ENCODE peak calls at places on chromosomes 3 and 15, in seven cellular contexts. Q, Y, E, R, A, Z and F are unnamed samples. For H3K27me3, the result is how much of the 10 kb centered on the place peaks cover.

GRCh38 chr3:46209751-46210470 is 1.8 kb upstream of the CCR1 start:
- DNase-seq in Q (no peak), Y (no peak), E (no peak), R (no peak), A (no peak), Z (no peak), F (no peak)

GRCh38 chr15:91065505-91065904 is 34.6 kb upstream of the SV2B start:
- DNase-seq in Q (no peak), Y (no peak), E (no peak), R (no peak), A (no peak), Z (no peak), F (no peak)

GRCh38 chr15:75043509-75044257 is 20.3 kb downstream of the PPCDC start:
- DNase-seq in Q (peak), Y (peak), E (peak), R (peak), A (no peak), Z (no peak), F (no peak)

GRCh38 chr3:9915252-9916141 is 1.4 kb upstream of the IL17RC start:
- DNase-seq in Q (peak), Y (peak), E (peak), R (peak), A (no peak), Z (no peak), F (no peak)

GRCh38 chr3:55658297-55659022 is 171.4 kb upstream of the WNT5A start:
- DNase-seq in Q (no peak), Y (no peak), E (no peak), R (no peak), A (no peak), Z (no peak), F (no peak)

GRCh38 chr3:175413926-175414325 is 554.8 kb downstream of the NAALADL2 start:
- DNase-seq in Q (no peak), Y (no peak), E (no peak), R (no peak), A (no peak), Z (no peak), F (no peak)

GRCh38 chr15:66046751-66047150 is 177.5 kb downstream of the RAB11A start:
- DNase-seq in Q (no peak), Y (no peak), E (no peak), R (no peak), A (no peak), Z (no peak), F (no peak)

GRCh38 chr3:85005947-85006346 is 47.2 kb downstream of the CADM2 start:
- DNase-seq in Q (no peak), Y (no peak), E (no peak), R (no peak), A (no peak), Z (no peak), F (no peak)

GRCh38 chr3:59764131-59764530 is 714.3 kb upstream of the CFAP20DC start:
- DNase-seq in Q (no peak), Y (no peak), E (no peak), R (no peak), A (no peak), Z (no peak), F (no peak)

GRCh38 chr15:71748327-71748726 is 62.0 kb upstream of the NR2E3 start:
- DNase-seq in Q (peak), Y (no peak), E (no peak), R (no peak), A (no peak), Z (peak), F (no peak)

GRCh38 chr3:61736506-61736905 is 175.1 kb downstream of the PTPRG start:
- DNase-seq in Q (no peak), Y (no peak), E (no peak), R (no peak), A (no peak), Z (no peak), F (no peak)

GRCh38 chr3:182562274-182562673 is 231.0 kb upstream of the ATP11B start:
- DNase-seq in Q (no peak), Y (no peak), E (no peak), R (no peak), A (no peak), Z (no peak), F (no peak)

GRCh38 chr3:25831578-25831977 is 41.7 kb downstream of the OXSM start:
- DNase-seq in Q (no peak), Y (no peak), E (no peak), R (no peak), A (no peak), Z (peak), F (no peak)

GRCh38 chr15:50181206-50181982 is 602 bp upstream of the SLC27A2 start:
- DNase-seq in Q (no peak), Y (peak), E (no peak), R (no peak), A (no peak), Z (no peak), F (no peak)

GRCh38 chr3:102301155-102301554 is 133.7 kb upstream of the ZPLD1 start:
- DNase-seq in Q (no peak), Y (no peak), E (no peak), R (no peak), A (no peak), Z (no peak), F (no peak)

GRCh38 chr3:31196881-31197364 is 302.5 kb upstream of the GADL1 start:
- DNase-seq in Q (no peak), Y (no peak), E (no peak), R (no peak), A (no peak), Z (no peak), F (no peak)

GRCh38 chr3:8338424-8338823 is 163.2 kb upstream of the LMCD1 start:
- DNase-seq in Q (no peak), Y (no peak), E (no peak), R (no peak), A (no peak), Z (no peak), F (no peak)

GRCh38 chr15:84833447-84833846 is 16.3 kb downstream of the ALPK3 start:
- DNase-seq in Q (no peak), Y (peak), E (no peak), R (no peak), A (no peak), Z (no peak), F (no peak)

GRCh38 chr3:197782230-197782629 is 8.8 kb upstream of the LRCH3 start:
- DNase-seq in Q (no peak), Y (no peak), E (no peak), R (no peak), A (no peak), Z (no peak), F (no peak)

GRCh38 chr15:33430564-33430963 is 119.8 kb downstream of the RYR3 start:
- DNase-seq in Q (no peak), Y (no peak), E (no peak), R (no peak), A (no peak), Z (no peak), F (no peak)

GRCh38 chr3:50347187-50347813 is 1.8 kb upstream of the ZMYND10 start:
- DNase-seq in Q (peak), Y (peak), E (peak), R (peak), A (peak), Z (no peak), F (peak)

GRCh38 chr3:105788548-105789036 is 80.2 kb downstream of the CBLB start:
- DNase-seq in Q (no peak), Y (no peak), E (no peak), R (no peak), A (no peak), Z (no peak), F (no peak)

GRCh38 chr3:48567090-48567489 is 3.5 kb upstream of the UCN2 start:
- DNase-seq in Q (no peak), Y (no peak), E (no peak), R (no peak), A (no peak), Z (no peak), F (no peak)
- H3K27me3 ChIP-seq in Q (under half), Y (under half), E (under half), R (under half), A (under half), Z (under half), F (under half)

GRCh38 chr3:123445702-123446101 is 3.2 kb downstream of the ADCY5 start:
- DNase-seq in Q (no peak), Y (no peak), E (no peak), R (no peak), A (no peak), Z (no peak), F (no peak)
- H3K27me3 ChIP-seq in Q (under half), Y (under half), E (under half), R (under half), A (under half), Z (under half), F (under half)

DNA sequence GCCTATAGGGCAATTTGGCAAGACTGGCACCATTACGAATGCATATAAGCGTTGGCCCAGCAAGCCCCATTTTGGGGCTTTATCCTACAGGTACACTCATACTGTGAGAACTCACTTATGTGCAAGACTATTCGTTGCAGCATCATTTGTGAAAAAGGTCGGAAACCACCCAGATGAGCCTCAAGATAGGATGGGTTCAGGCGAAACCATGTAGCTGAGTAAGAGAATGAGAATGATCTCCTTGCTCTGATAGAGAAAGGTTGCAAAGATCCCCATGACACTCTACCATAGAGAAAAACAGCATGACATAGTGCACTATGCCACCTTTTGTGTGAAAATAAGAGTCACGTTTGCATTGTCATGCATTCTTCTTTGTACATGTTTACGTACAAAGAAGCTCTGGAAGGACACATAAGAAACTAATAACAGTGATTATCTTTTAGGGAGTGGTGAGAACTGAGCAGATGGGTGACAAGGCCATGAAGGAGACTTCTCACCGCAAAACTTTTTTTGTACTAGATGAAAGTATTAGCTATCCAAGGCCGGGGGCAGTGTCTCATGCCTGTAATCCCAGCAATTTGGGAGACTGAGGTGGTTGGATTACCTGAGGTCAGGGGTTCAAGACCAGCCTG is 50.0 kb downstream of the RHCG start:
- DNase-seq in Q (no peak), Y (no peak), E (no peak), R (no peak), A (no peak), Z (no peak), F (no peak)
- H3K27me3 ChIP-seq in Q (under half), Y (under half), E (under half), R (under half), A (under half), Z (under half), F (under half)

GRCh38 chr3:113216393-113216792 is 5.0 kb downstream of the BOC start:
- DNase-seq in Q (no peak), Y (no peak), E (no peak), R (no peak), A (no peak), Z (no peak), F (no peak)
- H3K27me3 ChIP-seq in Q (under half), Y (under half), E (under half), R (under half), A (under half), Z (under half), F (under half)

DNA sequence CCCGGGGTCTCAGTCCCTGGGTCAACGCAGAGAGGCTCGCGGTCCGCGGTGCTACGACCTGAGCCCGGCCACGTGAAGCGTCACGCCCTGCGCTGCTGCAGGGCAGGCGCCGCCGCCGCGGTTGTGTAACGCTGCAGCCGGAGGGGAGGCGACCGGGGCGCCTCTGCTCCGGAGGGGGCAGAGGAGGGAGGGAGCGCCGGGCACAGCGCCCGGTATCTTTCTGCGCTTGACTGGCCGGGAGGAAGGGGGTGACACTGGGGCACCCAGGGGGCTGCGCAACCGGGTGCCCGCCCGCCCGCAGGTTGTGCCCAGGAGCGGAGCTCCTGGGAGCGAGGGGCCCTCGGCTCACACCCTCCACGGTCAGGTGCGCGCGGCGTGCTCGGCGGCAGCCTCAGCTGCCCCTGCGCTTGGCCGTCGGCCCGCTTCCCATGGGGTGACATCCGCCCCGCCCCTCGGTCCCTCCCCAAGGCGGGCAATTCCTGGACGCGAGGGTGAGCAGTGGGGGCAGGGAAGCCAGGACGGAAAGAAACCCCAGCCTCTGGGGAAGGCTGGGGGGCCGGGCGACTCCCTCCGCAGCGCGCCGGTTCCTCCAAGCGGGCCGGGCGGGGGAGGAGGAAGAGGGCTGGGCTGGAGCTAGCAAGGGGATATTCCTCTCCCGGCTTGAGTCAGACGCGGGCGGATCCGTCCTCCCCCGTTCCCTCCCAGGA is 825 bp upstream of the BHLHE40 start:
- DNase-seq in Q (peak), Y (peak), E (peak), R (peak), A (peak), Z (peak), F (peak)
- H3K27me3 ChIP-seq in Q (under half), Y (under half), E (under half), R (under half), A (under half), Z (under half), F (under half)

DNA sequence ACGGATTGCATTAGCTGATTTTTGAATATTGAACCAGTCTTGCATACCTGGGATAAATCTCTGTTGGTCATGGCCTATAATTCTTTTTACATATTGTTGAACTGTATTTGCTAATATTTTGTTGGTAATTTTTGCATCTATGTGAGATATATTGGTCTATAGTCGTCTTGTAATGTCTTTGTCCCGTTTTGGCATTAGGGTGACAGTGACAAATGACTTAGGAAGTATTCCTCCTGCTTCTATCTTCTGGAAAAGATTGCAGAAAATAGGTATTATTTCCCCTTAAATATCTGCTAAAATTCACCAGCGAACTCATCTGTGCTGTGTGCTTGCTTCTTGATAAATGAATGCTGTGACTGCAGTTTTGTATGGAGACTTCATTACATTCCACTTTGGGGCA is 23.7 kb downstream of the MUC20 start:
- DNase-seq in Q (no peak), Y (no peak), E (no peak), R (no peak), A (no peak), Z (no peak), F (no peak)
- H3K27me3 ChIP-seq in Q (under half), Y (under half), E (under half), R (under half), A (under half), Z (under half), F (under half)

GRCh38 chr15:78626611-78627010 is 5.8 kb upstream of the CHRNA3 start:
- DNase-seq in Q (no peak), Y (no peak), E (no peak), R (no peak), A (no peak), Z (no peak), F (no peak)
- H3K27me3 ChIP-seq in Q (under half), Y (under half), E (under half), R (under half), A (under half), Z (under half), F (under half)

DNA sequence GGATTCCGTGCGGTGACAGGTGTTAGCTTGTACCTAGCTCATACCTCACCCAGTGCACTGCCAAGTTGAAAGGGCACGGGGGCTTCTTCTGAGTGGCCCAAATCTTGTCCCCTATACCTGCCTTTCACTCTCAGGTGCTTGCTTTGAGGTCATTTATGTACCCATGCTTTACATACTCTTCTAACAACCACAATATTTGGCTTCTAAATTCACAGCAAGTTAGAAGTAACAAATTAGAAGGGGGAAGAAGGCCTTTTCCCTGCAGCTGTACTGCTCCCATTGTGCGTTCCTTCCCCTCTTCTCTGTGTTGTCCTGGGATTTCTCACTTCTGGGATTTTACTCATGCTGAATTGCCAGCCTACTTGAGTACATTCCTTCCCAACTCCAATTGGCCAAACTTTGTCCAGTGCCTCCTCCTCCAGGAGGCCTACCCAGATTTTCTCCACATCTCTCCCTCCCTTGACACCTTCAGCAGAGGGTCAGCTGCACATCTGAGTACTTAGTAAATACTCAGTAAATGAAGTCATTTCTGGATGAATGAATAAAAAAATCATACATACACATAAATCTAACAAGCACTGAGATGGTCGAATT is 66.5 kb upstream of the POLG start:
- DNase-seq in Q (no peak), Y (no peak), E (no peak), R (no peak), A (no peak), Z (no peak), F (no peak)
- H3K27me3 ChIP-seq in Q (under half), Y (under half), E (under half), R (half or more), A (under half), Z (under half), F (under half)